ENCODE peak calls at places on chromosomes 1 and 21, in eight cellular contexts. V, D, A, C, H, E, W and Q are unnamed samples. For H3K4me1, the result is how much of the 10 kb centered on the place peaks cover.

GRCh38 chr1:174007846-174008245 is 14.3 kb downstream of the RC3H1 start:
- DNase-seq in C (no peak), H (no peak), E (no peak), A (no peak), D (no peak), V (no peak), W (no peak), Q (no peak)

GRCh38 chr1:248818505-248819374 is 7.0 kb downstream of the SH3BP5L start:
- DNase-seq in E (peak), H (no peak), C (no peak), D (no peak), W (no peak), A (no peak), V (no peak), Q (no peak)

GRCh38 chr1:31627930-31628421 is 10.5 kb downstream of the HCRTR1 start:
- DNase-seq in E (no peak), H (peak), V (peak), D (no peak), A (no peak), C (no peak), W (peak), Q (no peak)

GRCh38 chr1:23521588-23521987 is 9.4 kb downstream of the E2F2 start:
- DNase-seq in V (no peak), A (peak), C (no peak), D (no peak), H (no peak), W (no peak), E (no peak), Q (no peak)

GRCh38 chr1:41418868-41419583 is 57.8 kb downstream of the FOXO6 start:
- DNase-seq in E (peak), V (peak), W (peak), D (no peak), C (peak), A (peak), H (peak), Q (no peak)

GRCh38 chr1:81435175-81435574 is 365.6 kb upstream of the ADGRL2 start:
- DNase-seq in W (no peak), A (no peak), V (no peak), E (no peak), C (no peak), D (no peak), H (no peak), Q (no peak)

GRCh38 chr1:64822621-64823020 is 77.7 kb downstream of the RAVER2 start:
- DNase-seq in V (no peak), H (no peak), D (no peak), A (no peak), E (no peak), W (no peak), C (no peak), Q (no peak)

GRCh38 chr1:174039069-174039468 is 16.9 kb upstream of the RC3H1 start:
- DNase-seq in E (no peak), D (no peak), A (no peak), C (no peak), H (no peak), W (no peak), V (no peak), Q (no peak)

GRCh38 chr1:108862017-108862610 is 5.2 kb upstream of the AKNAD1 start:
- DNase-seq in A (no peak), D (no peak), W (no peak), H (no peak), C (no peak), E (no peak), V (no peak), Q (peak)

GRCh38 chr1:9181990-9182783 is 52.4 kb upstream of the H6PD start:
- DNase-seq in C (peak), A (peak), E (peak), H (no peak), D (no peak), V (no peak), W (peak), Q (no peak)

GRCh38 chr1:223861904-223862303 is 16.2 kb upstream of the TP53BP2 start:
- DNase-seq in H (no peak), A (no peak), V (no peak), C (no peak), D (no peak), E (no peak), W (no peak), Q (no peak)

GRCh38 chr21:29416268-29416667 is 117.5 kb downstream of the BACH1 start:
- DNase-seq in A (no peak), V (no peak), C (no peak), E (no peak), W (no peak), D (no peak), H (no peak), Q (no peak)

GRCh38 chr1:76083189-76083588 is 8.6 kb downstream of the ST6GALNAC3 start:
- DNase-seq in C (no peak), D (no peak), V (no peak), A (no peak), H (no peak), W (no peak), E (peak), Q (no peak)

GRCh38 chr1:156140879-156141707 is 12.3 kb upstream of the SEMA4A start:
- DNase-seq in V (no peak), W (no peak), D (no peak), E (no peak), A (no peak), C (peak), H (peak), Q (no peak)

GRCh38 chr1:184843732-184844495 is 89.3 kb upstream of the EDEM3 start:
- DNase-seq in E (peak), C (no peak), W (peak), H (no peak), V (no peak), D (no peak), A (no peak), Q (peak)

GRCh38 chr1:77543822-77544448 is 138.5 kb downstream of the ZZZ3 start:
- DNase-seq in H (no peak), V (no peak), W (no peak), E (no peak), C (no peak), A (peak), D (no peak), Q (no peak)

GRCh38 chr1:33410091-33410701 is 20.7 kb downstream of the PHC2 start:
- DNase-seq in A (no peak), C (no peak), H (no peak), E (no peak), D (no peak), V (no peak), W (no peak), Q (no peak)

GRCh38 chr1:222781251-222781650 is 33.6 kb upstream of the DISP1 start:
- DNase-seq in C (no peak), E (no peak), A (no peak), V (no peak), W (no peak), H (no peak), D (no peak), Q (no peak)

GRCh38 chr1:236534164-236534651 is 10.4 kb downstream of the LGALS8 start:
- DNase-seq in V (no peak), A (no peak), D (no peak), W (no peak), C (no peak), E (no peak), H (no peak), Q (no peak)

GRCh38 chr1:110239491-110240430 is 29.6 kb downstream of the KCNC4 start:
- DNase-seq in V (no peak), A (no peak), W (no peak), D (no peak), H (no peak), C (no peak), E (no peak), Q (no peak)

GRCh38 chr1:165600793-165601192 is 30.2 kb upstream of the MGST3 start:
- DNase-seq in V (no peak), A (no peak), H (no peak), C (no peak), D (no peak), W (no peak), E (no peak), Q (no peak)

GRCh38 chr1:192609110-192610079 is 26.6 kb upstream of the RGS13 start:
- DNase-seq in A (no peak), C (peak), D (peak), E (peak), V (peak), W (peak), H (peak), Q (no peak)

GRCh38 chr1:10046356-10047085 is 13.8 kb downstream of the UBE4B start:
- DNase-seq in W (peak), C (no peak), A (no peak), V (peak), E (no peak), D (no peak), H (no peak), Q (no peak)

GRCh38 chr21:38401527-38401926 is 96.8 kb downstream of the ERG start:
- DNase-seq in D (no peak), C (no peak), W (no peak), E (no peak), V (no peak), A (no peak), H (no peak), Q (no peak)

GRCh38 chr21:16563795-16564194 is 834.0 kb downstream of the USP25 start:
- DNase-seq in C (no peak), A (peak), H (no peak), E (no peak), W (peak), V (no peak), D (no peak), Q (no peak)

DNA sequence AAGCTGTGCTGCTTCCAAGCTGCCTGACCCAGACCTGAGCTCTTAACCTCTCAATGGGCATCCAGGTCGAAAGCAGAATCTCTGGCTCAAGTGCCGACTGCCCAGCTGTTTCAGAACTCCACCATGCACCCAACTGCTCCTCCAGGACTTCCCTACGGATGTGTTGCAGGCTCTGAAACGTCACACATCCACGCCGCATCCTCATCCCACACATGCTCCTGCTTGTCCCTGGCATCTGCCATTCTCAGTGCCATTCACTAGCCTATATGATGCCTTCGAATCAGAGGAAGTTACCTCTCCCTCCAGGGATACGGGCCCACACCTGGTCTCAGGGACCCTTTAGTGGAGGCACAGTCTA is 11.2 kb downstream of the PDZK1IP1 start:
- DNase-seq in D (no peak), A (no peak), V (no peak), C (no peak), E (no peak), W (no peak), H (no peak), Q (peak)
- H3K4me3 ChIP-seq in D (peak), A (peak), V (no peak), C (no peak), E (peak), W (no peak), H (no peak), Q (peak)

GRCh38 chr1:94531664-94532063 is 9.9 kb downstream of the F3 start:
- DNase-seq in V (no peak), C (no peak), E (no peak), A (no peak), W (no peak), D (no peak), H (no peak), Q (no peak)
- TF ChIP-seq POLR2A in V (no peak), C (no peak), E (no peak), A (no peak), W (no peak), D (no peak), H (no peak), Q (no peak)

GRCh38 chr1:66929999-66930822 is 5.4 kb downstream of the MIER1 start:
- DNase-seq in C (peak), D (peak), W (peak), E (peak), H (peak), V (peak), A (peak), Q (peak)

GRCh38 chr1:66933887-66934700 is 9.3 kb downstream of the MIER1 start:
- DNase-seq in V (no peak), E (no peak), C (no peak), A (peak), W (no peak), H (no peak), D (no peak), Q (no peak)

GRCh38 chr1:66930823-66931174 is 6.0 kb downstream of the MIER1 start:
- DNase-seq in W (no peak), E (no peak), H (no peak), D (no peak), A (no peak), C (no peak), V (no peak), Q (no peak)

GRCh38 chr1:66931548-66932124 is 6.8 kb downstream of the MIER1 start:
- DNase-seq in V (no peak), E (no peak), C (no peak), H (no peak), D (no peak), A (no peak), W (no peak), Q (no peak)

DNA sequence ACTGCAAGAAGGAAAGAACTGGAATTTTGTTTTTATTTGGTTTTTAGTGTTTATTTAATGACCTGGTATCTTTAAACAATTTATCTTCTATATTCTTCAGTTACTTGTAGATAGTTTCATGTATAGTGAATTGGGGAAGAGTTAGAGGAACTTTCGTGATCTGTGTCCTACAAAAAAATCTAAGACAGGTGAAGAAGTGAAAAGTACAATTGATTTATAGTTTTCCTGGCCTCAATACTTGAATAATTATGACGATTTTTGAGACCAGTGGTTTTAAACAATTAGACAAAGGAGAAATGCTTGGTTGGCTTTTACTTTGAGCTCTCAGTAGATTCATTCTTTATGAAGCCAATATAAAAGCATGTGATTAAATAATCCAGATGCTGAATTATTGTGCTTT is 7.5 kb downstream of the MIER1 start:
- DNase-seq in W (no peak), E (no peak), V (no peak), H (no peak), C (no peak), A (no peak), D (no peak), Q (no peak)
- H3K4me1 ChIP-seq in W (under half), E (under half), V (under half), H (under half), C (under half), A (under half), D (under half), Q (under half)

DNA sequence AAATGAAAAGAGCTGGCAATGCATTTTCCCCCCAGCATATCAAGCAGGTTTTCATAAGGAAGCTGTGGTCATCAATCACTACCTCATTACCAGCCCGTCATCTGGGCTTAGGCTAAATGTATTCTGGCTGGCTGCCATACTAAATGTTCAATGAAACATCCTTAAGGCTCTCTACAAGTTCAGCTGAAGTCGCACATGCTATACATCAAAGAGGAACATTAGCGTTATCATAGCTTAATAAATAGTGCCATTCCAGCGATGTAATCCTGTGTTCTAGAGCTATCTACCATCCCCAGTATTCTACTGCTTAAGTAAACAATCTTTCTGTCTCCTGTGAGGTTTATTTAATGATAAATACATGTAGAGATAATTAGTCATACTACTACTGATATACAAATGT is 288.8 kb downstream of the DPYD start:
- DNase-seq in E (no peak), A (peak), D (no peak), W (no peak), H (no peak), V (no peak), C (no peak), Q (no peak)
- H3K4me3 ChIP-seq in E (no peak), A (no peak), D (no peak), W (no peak), H (no peak), V (no peak), C (no peak), Q (no peak)

GRCh38 chr1:198643827-198644226 is 5.0 kb downstream of the PTPRC start:
- DNase-seq in E (no peak), W (no peak), D (no peak), C (no peak), H (no peak), A (no peak), V (no peak), Q (no peak)

GRCh38 chr1:198643001-198643400 is 4.2 kb downstream of the PTPRC start:
- DNase-seq in C (no peak), H (no peak), W (no peak), A (no peak), E (no peak), V (no peak), D (no peak), Q (no peak)

GRCh38 chr1:198639581-198640235 is 868 bp downstream of the PTPRC start:
- DNase-seq in A (no peak), E (no peak), V (no peak), W (no peak), H (no peak), C (no peak), D (no peak), Q (no peak)

GRCh38 chr1:198641966-198642656 is 3.3 kb downstream of the PTPRC start:
- DNase-seq in A (no peak), H (no peak), V (no peak), W (no peak), C (no peak), D (no peak), E (no peak), Q (no peak)

GRCh38 chr1:198641506-198641905 is 2.7 kb downstream of the PTPRC start:
- DNase-seq in C (no peak), E (no peak), H (no peak), A (no peak), W (no peak), V (no peak), D (no peak), Q (no peak)
- TF ChIP-seq POLR2A in C (no peak), E (no peak), H (no peak), A (no peak), W (no peak), V (no peak), D (no peak), Q (no peak)

GRCh38 chr1:50420689-50421365 is 2.4 kb downstream of the DMRTA2 start:
- DNase-seq in W (no peak), C (no peak), D (no peak), E (no peak), V (no peak), H (no peak), A (no peak), Q (no peak)
- H3K4me1 ChIP-seq in W (half or more), C (under half), D (half or more), E (under half), V (under half), H (under half), A (under half), Q (half or more)

GRCh38 chr1:115643636-115644035 is 1.9 kb downstream of the VANGL1 start:
- DNase-seq in D (no peak), E (no peak), A (no peak), W (no peak), C (no peak), H (no peak), V (no peak), Q (no peak)
- H3K4me3 ChIP-seq in D (no peak), E (no peak), A (no peak), W (no peak), C (no peak), H (no peak), V (no peak), Q (no peak)